ENCODE peak calls at places on chromosomes 12 and 14, in five cellular contexts. W is HCT116; I is CD8-positive, alpha-beta T cell; Z is stomach; M is HepG2. D is an unnamed sample.

GRCh38 chr12:47079365-47079893 is at the start of gene PCED1B:
- DNase-seq in W (no peak), I (peak; percentile 69), Z (peak; percentile 70), M (peak; percentile 8), D (peak; percentile 85)

GRCh38 chr12:6963016-6963731 is 7.3 kb downstream of the PHB2 start:
- DNase-seq in W (peak; percentile 89), I (no peak), Z (peak; percentile 95), M (no peak), D (peak; percentile 99)

GRCh38 chr14:72851660-72852059 is 42.2 kb downstream of the DPF3 start:
- DNase-seq in W (no peak), I (no peak), Z (no peak), M (no peak), D (no peak)

GRCh38 chr14:101950516-101951215 is 13.7 kb upstream of the DYNC1H1 start:
- DNase-seq in W (no peak), I (no peak), Z (no peak), M (no peak), D (no peak)

GRCh38 chr14:35949933-35950332 is 123.8 kb downstream of the BRMS1L start:
- DNase-seq in W (no peak), I (no peak), Z (peak; percentile 46), M (peak; percentile 32), D (no peak)

GRCh38 chr12:94872671-94873367 is 130.7 kb downstream of the NDUFA12 start:
- DNase-seq in W (no peak), I (no peak), Z (no peak), M (no peak), D (no peak)

GRCh38 chr12:84874125-84874824 is 38.3 kb downstream of the SLC6A15 start:
- DNase-seq in W (peak; percentile 55), I (no peak), Z (no peak), M (peak; percentile 38), D (no peak)

GRCh38 chr12:2998789-2999264 is 39.6 kb downstream of the TEAD4 start:
- DNase-seq in W (no peak), I (no peak), Z (no peak), M (no peak), D (no peak)

GRCh38 chr14:89625208-89625987 is 208.4 kb upstream of the FOXN3 start:
- DNase-seq in W (no peak), I (no peak), Z (no peak), M (no peak), D (no peak)

DNA sequence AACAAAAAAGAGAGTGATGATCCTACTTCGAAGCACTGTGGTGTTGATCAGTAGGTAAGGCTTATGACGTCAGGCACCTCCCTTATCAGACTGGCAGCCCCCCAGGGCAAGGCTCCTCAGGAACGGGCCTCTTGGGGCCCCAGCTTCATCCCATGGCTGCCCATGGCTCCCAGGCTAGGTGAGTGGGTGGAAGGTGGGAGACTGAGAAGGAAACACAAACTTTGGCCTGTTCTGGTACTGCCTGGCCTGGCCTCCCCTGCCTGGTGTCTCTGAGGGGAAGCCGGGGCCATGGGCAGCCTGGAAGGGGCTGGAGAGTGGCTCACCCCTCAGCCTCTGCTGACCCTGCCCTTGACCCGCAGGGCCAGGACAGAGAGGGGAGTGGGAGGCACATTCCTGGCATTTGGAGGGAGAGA is 38.9 kb downstream of the KRT80 start:
- DNase-seq in W (no peak), I (no peak), Z (no peak), M (no peak), D (no peak)
- H3K4me1 ChIP-seq in W (peaks cover 95% of the 10 kb centered on the region), I (peaks cover 25% of the 10 kb centered on the region), Z (peaks cover 33% of the 10 kb centered on the region), M (peaks cover under 1% of the 10 kb centered on the region), D (peaks cover 25% of the 10 kb centered on the region)

GRCh38 chr12:96908170-96908675 is 1.2 kb downstream of the NEDD1 start:
- DNase-seq in W (no peak), I (no peak), Z (no peak), M (no peak), D (no peak)

GRCh38 chr12:96912261-96912660 is 5.2 kb downstream of the NEDD1 start:
- DNase-seq in W (no peak), I (no peak), Z (no peak), M (no peak), D (no peak)

GRCh38 chr12:96907681-96908163 is 665 bp downstream of the NEDD1 start:
- DNase-seq in W (no peak), I (peak; percentile 13), Z (no peak), M (peak; percentile 15), D (no peak)

GRCh38 chr12:96906849-96907664 is at the start of gene NEDD1:
- DNase-seq in W (peak; percentile 45), I (peak; percentile 81), Z (peak; percentile 87), M (peak; percentile 79), D (peak; percentile 90)

DNA sequence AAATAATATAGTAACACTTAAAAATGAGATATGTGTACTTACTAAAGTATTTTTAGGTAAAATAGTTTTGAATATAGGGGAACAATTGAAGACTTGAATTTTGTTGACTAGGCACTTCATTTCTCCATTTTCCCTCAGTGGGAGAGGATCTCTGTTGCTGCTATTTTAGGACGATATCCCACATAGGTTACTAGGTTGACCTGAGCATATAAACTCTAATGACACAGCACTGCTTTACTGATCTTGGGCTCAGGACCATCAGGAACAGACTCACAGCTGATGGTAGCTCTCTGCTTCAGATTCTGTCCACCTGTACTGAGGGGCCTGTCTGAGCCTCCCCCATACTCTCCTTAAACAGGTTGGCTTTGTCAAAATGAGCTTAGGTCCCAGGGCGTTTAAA is 5.9 kb downstream of the NEDD1 start:
- DNase-seq in W (no peak), I (no peak), Z (no peak), M (no peak), D (no peak)
- H3K4me3 ChIP-seq in W (no peak overlapping the region), I (no peak overlapping the region), Z (no peak overlapping the region), M (no peak overlapping the region), D (no peak overlapping the region)

DNA sequence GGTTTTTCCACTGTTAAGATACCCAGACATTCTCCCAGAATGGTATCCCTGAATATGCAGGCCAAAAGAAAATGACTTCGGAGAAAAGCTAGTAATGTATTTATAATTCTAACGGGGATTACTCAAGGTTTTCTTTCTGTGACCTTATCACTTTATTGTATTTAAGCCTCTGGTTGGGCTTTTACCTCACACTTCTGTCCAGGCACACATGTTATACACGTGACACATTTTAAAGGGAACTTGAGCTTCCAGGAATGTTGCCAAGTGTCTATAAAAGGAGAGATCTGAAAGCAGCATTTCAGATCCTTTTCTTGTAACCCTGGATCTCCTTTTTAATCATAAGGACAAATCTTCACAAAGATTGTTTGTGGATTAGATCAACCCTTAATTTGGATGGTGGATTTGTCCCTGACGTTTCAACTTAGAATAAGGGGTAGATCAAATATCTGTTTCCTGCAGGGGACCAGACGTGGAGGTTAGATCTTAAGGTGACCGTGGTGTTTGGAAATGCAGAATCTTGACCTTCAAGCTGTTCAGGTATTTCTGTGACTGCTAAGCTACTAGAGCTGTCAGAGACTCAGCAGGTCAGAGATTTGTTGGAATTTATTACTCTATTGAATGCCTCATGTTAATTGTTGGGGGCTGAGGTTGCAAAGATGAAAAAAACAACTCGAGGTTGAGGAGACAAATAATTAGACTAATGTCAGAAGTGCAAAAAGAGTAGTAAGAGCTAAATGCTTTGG is 1.5 kb downstream of the CIPC start:
- DNase-seq in W (no peak), I (no peak), Z (no peak), M (no peak), D (no peak)
- H3K4me1 ChIP-seq in W (peaks cover 28% of the 10 kb centered on the region), I (peaks cover 16% of the 10 kb centered on the region), Z (peaks cover 46% of the 10 kb centered on the region), M (peaks cover 24% of the 10 kb centered on the region), D (peaks cover 5% of the 10 kb centered on the region)

DNA sequence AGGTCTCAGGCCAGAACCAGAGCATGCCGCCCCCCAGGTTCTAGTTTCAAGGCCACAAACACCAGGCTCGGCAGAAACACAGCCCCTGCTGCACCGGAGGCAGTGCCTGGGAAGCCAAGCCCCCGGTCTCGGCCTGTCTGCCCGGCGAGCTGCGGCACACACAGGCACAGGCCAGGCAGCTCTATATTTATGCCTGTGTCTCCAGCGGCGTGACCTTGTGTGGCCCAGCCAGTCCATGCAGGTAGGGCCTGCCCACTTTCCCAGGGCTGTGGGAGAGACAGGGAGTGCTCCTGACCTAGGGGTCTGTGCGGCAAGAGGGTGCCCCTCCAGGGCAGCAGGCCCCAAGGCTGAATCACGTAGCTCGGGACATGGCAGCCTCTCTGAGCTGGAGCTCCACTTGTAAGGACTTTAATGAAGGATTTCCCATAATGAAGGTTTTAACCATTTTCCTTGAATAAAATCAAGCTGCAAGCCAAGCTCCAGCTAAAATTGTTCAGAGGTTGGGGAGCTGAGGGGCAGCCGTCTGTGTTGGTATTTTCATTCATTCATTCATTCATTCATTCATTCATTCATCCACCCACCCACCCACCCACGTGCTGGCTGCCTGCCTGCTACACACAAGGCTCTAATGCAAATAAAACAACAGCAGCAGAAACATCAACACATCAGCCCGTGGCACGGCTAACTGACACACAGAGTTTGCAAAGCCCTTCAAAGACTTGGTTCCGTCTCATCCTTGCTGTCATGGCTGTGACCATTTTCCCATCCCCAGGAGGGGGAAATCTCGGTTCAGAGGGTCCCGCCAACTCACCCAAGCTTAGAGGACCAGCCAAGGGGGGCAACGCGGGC is 92.0 kb downstream of the RFLNA start:
- DNase-seq in W (no peak), I (no peak), Z (no peak), M (no peak), D (no peak)
- H3K4me3 ChIP-seq in W (peak overlapping the region; percentile 18), I (no peak overlapping the region), Z (peak overlapping the region; percentile 52), M (peak overlapping the region; percentile 84), D (no peak overlapping the region)